ENCODE peak calls at places on chromosome 1, in four cellular contexts. X is GM23338, K is fibroblast of lung, P is heart right ventricle. Z is an unnamed sample.
A peak's percentile ranks its signal among the peaks of the same experiment; 100 is the strongest.

GRCh38 chr1:178740924-178741323 is 15.9 kb downstream of the RALGPS2 start:
- DNase-seq in X (no peak), K (no peak), P (no peak), Z (no peak)

GRCh38 chr1:201715801-201716741 is 112.9 kb upstream of the IPO9 start:
- DNase-seq in X (no peak), K (no peak), P (no peak), Z (no peak)

GRCh38 chr1:228377664-228378452 is 28.8 kb downstream of the TRIM11 start:
- DNase-seq in X (no peak), K (no peak), P (peak; percentile 34), Z (no peak)

GRCh38 chr1:212242288-212242984 is 42.8 kb upstream of the PPP2R5A start:
- DNase-seq in X (no peak), K (no peak), P (no peak), Z (no peak)

GRCh38 chr1:230350208-230350921 is 75.8 kb downstream of the PGBD5 start:
- DNase-seq in X (no peak), K (no peak), P (peak; percentile 23), Z (no peak)

GRCh38 chr1:208209286-208209685 is 34.9 kb downstream of the PLXNA2 start:
- DNase-seq in X (no peak), K (no peak), P (no peak), Z (no peak)

GRCh38 chr1:240194120-240194519 is 102.4 kb downstream of the FMN2 start:
- DNase-seq in X (no peak), K (peak; percentile 70), P (no peak), Z (no peak)

GRCh38 chr1:113760102-113760804 is 967 bp upstream of the PHTF1 start:
- DNase-seq in X (no peak), K (no peak), P (no peak), Z (no peak)

GRCh38 chr1:214419650-214420049 is 131.8 kb downstream of the PTPN14 start:
- DNase-seq in X (peak; percentile 73), K (no peak), P (no peak), Z (no peak)

GRCh38 chr1:209326876-209327275 is 256.6 kb upstream of the CAMK1G start:
- DNase-seq in X (no peak), K (no peak), P (no peak), Z (no peak)

GRCh38 chr1:6554907-6555778 is at the start of gene TAS1R1:
- DNase-seq in X (no peak), K (no peak), P (peak; percentile 42), Z (no peak)

GRCh38 chr1:10438677-10439163 is 8.5 kb downstream of the CENPS start:
- DNase-seq in X (no peak), K (no peak), P (no peak), Z (no peak)

GRCh38 chr1:222171005-222171404 is 376.9 kb downstream of the HHIPL2 start:
- DNase-seq in X (peak; percentile 74), K (peak; percentile 78), P (no peak), Z (no peak)

GRCh38 chr1:1924849-1925248 is 5.8 kb upstream of the TMEM52 start:
- DNase-seq in X (no peak), K (no peak), P (no peak), Z (no peak)

GRCh38 chr1:1925437-1926345 is 6.6 kb upstream of the TMEM52 start:
- DNase-seq in X (no peak), K (no peak), P (no peak), Z (no peak)

GRCh38 chr1:1923681-1924000 is 4.6 kb upstream of the TMEM52 start:
- DNase-seq in X (no peak), K (no peak), P (no peak), Z (no peak)

GRCh38 chr1:1922782-1923680 is 4.0 kb upstream of the TMEM52 start:
- DNase-seq in X (no peak), K (no peak), P (no peak), Z (no peak)

GRCh38 chr1:1924378-1924777 is 5.3 kb upstream of the TMEM52 start:
- DNase-seq in X (no peak), K (no peak), P (no peak), Z (no peak)
- H3K27ac ChIP-seq in X (no peak overlapping the region), K (no peak overlapping the region), P (no peak overlapping the region), Z (no peak overlapping the region)

GRCh38 chr1:216014046-216014445 is 409.2 kb downstream of the USH2A start:
- DNase-seq in X (no peak), K (no peak), P (no peak), Z (no peak)
- H3K4me3 ChIP-seq in X (no peak overlapping the region), K (no peak overlapping the region), P (no peak overlapping the region), Z (no peak overlapping the region)

DNA sequence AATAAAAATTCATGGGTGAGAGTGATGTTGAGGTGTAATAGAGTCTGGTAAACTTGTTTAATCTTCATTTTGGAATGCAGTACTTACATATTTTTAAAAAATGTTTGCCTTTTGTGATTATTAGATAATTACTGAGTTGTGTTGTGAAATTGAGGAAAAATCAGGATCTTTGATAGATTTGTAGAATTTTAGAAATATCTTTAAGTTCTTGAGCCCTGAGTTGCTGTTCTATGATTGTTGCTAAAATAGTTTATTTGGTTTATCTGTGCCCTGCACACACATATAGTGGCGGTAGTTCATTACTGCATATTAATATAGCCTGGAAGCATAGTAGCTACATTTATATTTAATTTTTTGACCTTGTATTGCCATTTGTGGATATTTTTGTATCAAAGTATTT is 1.6 kb downstream of the B3GALT2 start:
- DNase-seq in X (no peak), K (no peak), P (no peak), Z (no peak)
- H3K27ac ChIP-seq in X (no peak overlapping the region), K (no peak overlapping the region), P (peak overlapping the region; percentile 81), Z (no peak overlapping the region)

DNA sequence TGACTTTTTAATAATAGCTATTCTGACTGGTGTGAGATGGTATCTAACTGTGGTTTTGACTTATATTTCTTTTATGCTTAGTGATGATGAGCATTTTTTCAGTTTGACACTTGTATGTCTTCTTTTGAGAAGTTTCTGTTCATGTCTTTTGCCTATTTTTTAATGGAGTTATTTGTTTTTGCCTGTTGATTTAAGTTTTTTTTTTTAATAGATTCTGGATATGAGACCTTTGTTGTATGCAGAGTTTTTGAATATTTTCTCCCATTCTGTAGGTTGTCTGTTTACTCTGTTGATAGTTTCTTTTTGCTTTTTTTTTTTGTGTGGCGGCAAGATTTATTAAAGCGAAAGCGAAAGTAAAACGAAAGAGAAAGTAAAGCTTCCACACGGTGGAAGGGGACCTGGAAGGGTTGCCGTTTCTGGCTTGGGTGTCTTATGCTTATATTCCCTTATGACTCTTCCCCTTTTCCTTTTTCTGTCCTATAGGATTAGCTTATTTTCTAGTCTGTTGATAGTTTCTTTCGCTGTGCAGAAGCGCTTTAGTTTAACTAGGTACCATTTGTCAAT is 67.6 kb downstream of the TBX19 start:
- DNase-seq in X (peak; percentile 11), K (peak; percentile 30), P (no peak), Z (peak; percentile 52)
- H3K4me3 ChIP-seq in X (no peak overlapping the region), K (peak overlapping the region; percentile 32), P (peak overlapping the region; percentile 15), Z (peak overlapping the region; percentile 85)

GRCh38 chr1:8986814-8987190 is 39.4 kb downstream of the SLC2A7 start:
- DNase-seq in X (no peak), K (no peak), P (no peak), Z (peak; percentile 36)
- H3K27ac ChIP-seq in X (no peak overlapping the region), K (peak overlapping the region; percentile 22), P (peak overlapping the region; percentile 64), Z (peak overlapping the region; percentile 65)

GRCh38 chr1:180633092-180634045 is 1.5 kb downstream of the XPR1 start:
- DNase-seq in X (no peak), K (peak; percentile 61), P (no peak), Z (no peak)
- H3K4me3 ChIP-seq in X (peak overlapping the region; percentile 79), K (peak overlapping the region; percentile 78), P (peak overlapping the region; percentile 85), Z (peak overlapping the region; percentile 85)

GRCh38 chr1:1164701-1165451 is 8.8 kb upstream of the TTLL10 start:
- DNase-seq in X (peak; percentile 83), K (no peak), P (no peak), Z (no peak)

GRCh38 chr1:1163538-1164070 is 10.1 kb upstream of the TTLL10 start:
- DNase-seq in X (no peak), K (no peak), P (no peak), Z (no peak)

GRCh38 chr1:1162597-1163537 is 10.8 kb upstream of the TTLL10 start:
- DNase-seq in X (peak; percentile 72), K (no peak), P (no peak), Z (no peak)

GRCh38 chr1:1165485-1165884 is 8.2 kb upstream of the TTLL10 start:
- DNase-seq in X (no peak), K (no peak), P (no peak), Z (no peak)

GRCh38 chr1:1164361-1164700 is 9.3 kb upstream of the TTLL10 start:
- DNase-seq in X (no peak), K (no peak), P (no peak), Z (no peak)
- H3K27ac ChIP-seq in X (no peak overlapping the region), K (no peak overlapping the region), P (no peak overlapping the region), Z (no peak overlapping the region)

GRCh38 chr1:44786841-44787426 is 1.0 kb downstream of the BEST4 start:
- DNase-seq in X (no peak), K (no peak), P (no peak), Z (no peak)
- H3K4me3 ChIP-seq in X (peak overlapping the region; percentile 73), K (no peak overlapping the region), P (no peak overlapping the region), Z (peak overlapping the region; percentile 64)

Z was measured in naive thymus-derived CD4-positive, alpha-beta T cell.